ENCODE peak calls at places on chromosomes 4 and X, in ten cellular contexts. U is fibroblast of mammary gland; B is stimulated activated CD4-positive, alpha-beta T cell treated with anti-CD3 and anti-CD28 coated beads, Interleukin-15, amount 100 ng/mL, for 24 hours; G is uterus; X is neural progenitor cell; K is activated naive CD4-positive, alpha-beta T cell treated with Interleukin-2 at 50 U/mL for 16 hours; Z is AG08396; M is thyroid gland; N is NCI-H2029; H is occipital lobe. F is an unnamed sample.

GRCh38 chr4:11151500-11151899 is 277.2 kb downstream of the HS3ST1 start:
- DNase-seq in K (no peak), B (no peak), M (no peak), X (no peak), G (no peak), N (peak), Z (no peak), H (no peak), U (no peak), F (no peak)

GRCh38 chrX:107574054-107574683 is 54.1 kb upstream of the PRPS1 start:
- DNase-seq in Z (no peak), M (no peak), N (no peak), X (no peak), H (no peak), K (no peak), B (no peak), G (no peak), U (peak), F (no peak)

GRCh38 chr4:17492058-17492741 is 19.7 kb downstream of the QDPR start:
- DNase-seq in X (no peak), B (no peak), N (peak), K (no peak), H (no peak), M (peak), G (peak), Z (no peak), U (peak), F (no peak)

GRCh38 chr4:125432078-125432477 is 117.3 kb downstream of the FAT4 start:
- DNase-seq in G (no peak), X (peak), H (no peak), Z (peak), N (no peak), K (no peak), M (no peak), U (peak), B (no peak), F (no peak)

GRCh38 chr4:81130569-81130968 is 84.5 kb downstream of the PRKG2 start:
- DNase-seq in U (no peak), H (no peak), G (no peak), N (no peak), Z (no peak), K (no peak), B (no peak), M (no peak), X (peak), F (no peak)

GRCh38 chrX:45400380-45400779 is 199.7 kb upstream of the DIPK2B start:
- DNase-seq in U (peak), N (no peak), X (no peak), M (no peak), Z (peak), K (no peak), H (no peak), G (no peak), B (no peak), F (no peak)

GRCh38 chr4:123209436-123209835 is 187.2 kb upstream of the SPRY1 start:
- DNase-seq in G (no peak), N (no peak), M (no peak), H (no peak), U (no peak), B (no peak), K (no peak), X (no peak), Z (no peak), F (no peak)

GRCh38 chrX:79154612-79155358 is 10.3 kb downstream of the GPR174 start:
- DNase-seq in B (no peak), Z (no peak), M (no peak), N (no peak), H (no peak), K (no peak), X (no peak), U (no peak), G (no peak), F (no peak)

GRCh38 chrX:72020204-72020603 is 109.6 kb downstream of the NHSL2 start:
- DNase-seq in G (peak), N (no peak), X (no peak), U (peak), H (no peak), K (no peak), B (no peak), Z (no peak), M (no peak), F (no peak)

GRCh38 chr4:133320576-133321170 is 171.6 kb downstream of the PCDH10 start:
- DNase-seq in Z (peak), N (no peak), B (no peak), K (no peak), M (no peak), G (no peak), H (no peak), X (peak), U (peak), F (no peak)

GRCh38 chr4:158122501-158122900 is 50.3 kb downstream of the GASK1B start:
- DNase-seq in X (no peak), G (no peak), U (peak), K (no peak), H (no peak), B (no peak), M (no peak), N (no peak), Z (no peak), F (no peak)

GRCh38 chr4:7347981-7348380 is 86.7 kb downstream of the PSAPL1 start:
- DNase-seq in G (no peak), N (no peak), H (no peak), M (no peak), X (no peak), U (no peak), K (no peak), B (no peak), Z (peak), F (no peak)

GRCh38 chrX:140057001-140057411 is 91.7 kb upstream of the CXorf66 start:
- DNase-seq in M (peak), K (peak), B (peak), Z (peak), U (peak), H (peak), G (peak), X (peak), N (peak), F (peak)

GRCh38 chr4:185113340-185113739 is 29.7 kb upstream of the SLC25A4 start:
- DNase-seq in Z (no peak), H (no peak), G (no peak), X (no peak), U (peak), K (no peak), B (no peak), N (no peak), M (no peak), F (no peak)

F was measured in activated T-cell treated with anti-CD3 and anti-CD28 coated beads, Interleukin-2, amount 50 U/mL, for 24 hours.